ENCODE peak calls at places on chromosome 22, in seven cellular contexts. Z, N, U, S, X, O and R are unnamed samples.

GRCh38 chr22:44037519-44038370 is 13.6 kb downstream of the PARVB start:
- DNase-seq in Z (peak; percentile 97), N (no peak), U (peak; percentile 92), S (no peak), X (peak; percentile 69), O (no peak), R (peak; percentile 65)

GRCh38 chr22:32900856-32901255 is 99.4 kb downstream of the TIMP3 start:
- DNase-seq in Z (no peak), N (no peak), U (no peak), S (no peak), X (peak; percentile 93), O (no peak), R (no peak)

GRCh38 chr22:48531721-48532435 is 1295.8 kb downstream of the BRD1 start:
- DNase-seq in Z (no peak), N (no peak), U (no peak), S (no peak), X (no peak), O (no peak), R (no peak)

GRCh38 chr22:35837328-35837727 is 119.7 kb downstream of the APOL5 start:
- DNase-seq in Z (no peak), N (no peak), U (peak; percentile 17), S (no peak), X (no peak), O (no peak), R (no peak)

GRCh38 chr22:47082505-47082904 is 320.1 kb downstream of the TBC1D22A start:
- DNase-seq in Z (no peak), N (no peak), U (no peak), S (no peak), X (no peak), O (no peak), R (no peak)

GRCh38 chr22:49469896-49470740 is 357.6 kb downstream of the BRD1 start:
- DNase-seq in Z (no peak), N (no peak), U (no peak), S (no peak), X (no peak), O (no peak), R (peak; percentile 42)

GRCh38 chr22:24214467-24215285 is 30.2 kb downstream of the GGT5 start:
- DNase-seq in Z (no peak), N (no peak), U (no peak), S (no peak), X (no peak), O (no peak), R (no peak)

GRCh38 chr22:20571531-20572007 is 64.2 kb downstream of the MED15 start:
- DNase-seq in Z (no peak), N (peak; percentile 38), U (peak; percentile 38), S (peak; percentile 55), X (peak; percentile 40), O (no peak), R (peak; percentile 44)

GRCh38 chr22:22233081-22233480 is 11.5 kb upstream of the VPREB1 start:
- DNase-seq in Z (no peak), N (no peak), U (no peak), S (no peak), X (no peak), O (no peak), R (no peak)

GRCh38 chr22:44543362-44543761 is 45.3 kb upstream of the RTL6 start:
- DNase-seq in Z (no peak), N (no peak), U (no peak), S (no peak), X (no peak), O (no peak), R (no peak)

GRCh38 chr22:22878801-22879674 is 8.6 kb upstream of the IGLL5 start:
- DNase-seq in Z (no peak), N (no peak), U (no peak), S (no peak), X (no peak), O (no peak), R (no peak)

GRCh38 chr22:19122752-19123492 is 710 bp upstream of the DGCR2 start:
- DNase-seq in Z (peak; percentile 5), N (no peak), U (no peak), S (no peak), X (peak; percentile 15), O (no peak), R (peak; percentile 69)

GRCh38 chr22:37240240-37240940 is 3.7 kb downstream of the RAC2 start:
- DNase-seq in Z (no peak), N (no peak), U (no peak), S (no peak), X (no peak), O (no peak), R (no peak)
- H3K4me2 ChIP-seq in Z (no peak overlapping the region), N (no peak overlapping the region), U (no peak overlapping the region), S (no peak overlapping the region), X (no peak overlapping the region), O (no peak overlapping the region), R (no peak overlapping the region)

GRCh38 chr22:28798810-28799124 is 1.6 kb downstream of the XBP1 start:
- DNase-seq in Z (no peak), N (no peak), U (no peak), S (no peak), X (peak; percentile 7), O (no peak), R (no peak)

GRCh38 chr22:28801845-28802594 is 1.7 kb upstream of the XBP1 start:
- DNase-seq in Z (no peak), N (no peak), U (no peak), S (no peak), X (peak; percentile 19), O (no peak), R (no peak)

GRCh38 chr22:28799125-28799833 is 1.1 kb downstream of the XBP1 start:
- DNase-seq in Z (peak; percentile 96), N (no peak), U (peak; percentile 99), S (no peak), X (peak; percentile 84), O (no peak), R (peak; percentile 74)

GRCh38 chr22:28799834-28800307 is 498 bp downstream of the XBP1 start:
- DNase-seq in Z (peak; percentile 54), N (peak; percentile 53), U (peak; percentile 62), S (peak; percentile 46), X (peak; percentile 78), O (no peak), R (peak; percentile 70)

GRCh38 chr22:28800308-28801041 is at the start of gene XBP1:
- DNase-seq in Z (peak; percentile 93), N (peak; percentile 92), U (peak; percentile 95), S (peak; percentile 91), X (peak; percentile 98), O (peak; percentile 66), R (peak; percentile 96)
- H4K8ac ChIP-seq in Z (peak within 1 kb of the TSS; percentile 97), N (peak within 1 kb of the TSS; percentile 96), U (peak within 1 kb of the TSS; percentile 98), S (peak within 1 kb of the TSS; percentile 13), X (peak within 1 kb of the TSS; percentile 98), O (peak within 1 kb of the TSS; percentile 81), R (peak within 1 kb of the TSS; percentile 91)

GRCh38 chr22:17914474-17914873 is 109.9 kb downstream of the MICAL3 start:
- DNase-seq in Z (no peak), N (no peak), U (no peak), S (no peak), X (no peak), O (no peak), R (no peak)

GRCh38 chr22:17915188-17915587 is 109.2 kb downstream of the MICAL3 start:
- DNase-seq in Z (no peak), N (no peak), U (no peak), S (no peak), X (no peak), O (no peak), R (no peak)

GRCh38 chr22:17915676-17916075 is 108.7 kb downstream of the MICAL3 start:
- DNase-seq in Z (no peak), N (no peak), U (no peak), S (no peak), X (no peak), O (no peak), R (no peak)

GRCh38 chr22:17917490-17917983 is 106.8 kb downstream of the MICAL3 start:
- DNase-seq in Z (no peak), N (no peak), U (no peak), S (no peak), X (peak; percentile 58), O (no peak), R (no peak)

DNA sequence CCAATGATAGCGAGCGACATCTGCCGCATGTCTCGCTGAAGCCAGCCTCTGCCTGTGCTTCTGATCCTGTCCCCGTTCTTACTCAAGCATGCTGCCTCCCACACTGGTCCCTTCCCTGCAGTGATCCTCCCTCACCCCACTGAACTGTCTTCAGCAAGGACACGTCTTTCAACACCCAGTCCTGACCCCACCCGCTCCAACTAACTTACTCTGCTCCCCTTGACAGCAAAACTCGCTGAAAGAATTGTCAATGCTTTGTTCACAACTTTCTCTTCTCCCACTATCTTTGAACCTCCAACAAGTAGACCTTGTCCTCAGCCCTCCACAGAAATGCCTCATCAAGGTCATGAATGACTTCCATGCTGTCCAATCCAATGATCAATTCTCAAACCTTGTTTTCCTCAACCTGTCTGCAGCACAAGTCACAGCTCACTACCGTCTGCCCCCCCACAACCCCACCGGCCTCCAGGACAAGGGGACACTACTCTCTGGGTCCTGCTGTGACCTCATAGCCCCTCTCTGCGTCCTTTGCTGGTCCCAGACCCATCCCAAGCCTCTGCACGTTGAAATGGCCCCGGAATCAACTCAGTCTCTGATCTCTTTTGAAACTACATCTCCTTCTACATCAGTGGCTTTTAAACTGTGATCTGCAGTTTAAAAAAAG is 108.0 kb downstream of the MICAL3 start:
- DNase-seq in Z (no peak), N (no peak), U (no peak), S (no peak), X (no peak), O (no peak), R (no peak)
- H3K27ac ChIP-seq in Z (no peak overlapping the region), N (no peak overlapping the region), U (no peak overlapping the region), S (no peak overlapping the region), X (no peak overlapping the region), O (no peak overlapping the region), R (no peak overlapping the region)

GRCh38 chr22:40728731-40729189 is 49.5 kb downstream of the MCHR1 start:
- DNase-seq in Z (no peak), N (no peak), U (peak; percentile 86), S (no peak), X (peak; percentile 96), O (no peak), R (peak; percentile 54)

GRCh38 chr22:40723396-40723933 is 44.2 kb downstream of the MCHR1 start:
- DNase-seq in Z (no peak), N (no peak), U (no peak), S (no peak), X (no peak), O (no peak), R (peak; percentile 53)

GRCh38 chr22:40732996-40733292 is 53.7 kb downstream of the MCHR1 start:
- DNase-seq in Z (no peak), N (no peak), U (no peak), S (no peak), X (no peak), O (no peak), R (no peak)

GRCh38 chr22:40729284-40729683 is 50.0 kb downstream of the MCHR1 start:
- DNase-seq in Z (no peak), N (no peak), U (no peak), S (no peak), X (peak; percentile 50), O (no peak), R (no peak)

DNA sequence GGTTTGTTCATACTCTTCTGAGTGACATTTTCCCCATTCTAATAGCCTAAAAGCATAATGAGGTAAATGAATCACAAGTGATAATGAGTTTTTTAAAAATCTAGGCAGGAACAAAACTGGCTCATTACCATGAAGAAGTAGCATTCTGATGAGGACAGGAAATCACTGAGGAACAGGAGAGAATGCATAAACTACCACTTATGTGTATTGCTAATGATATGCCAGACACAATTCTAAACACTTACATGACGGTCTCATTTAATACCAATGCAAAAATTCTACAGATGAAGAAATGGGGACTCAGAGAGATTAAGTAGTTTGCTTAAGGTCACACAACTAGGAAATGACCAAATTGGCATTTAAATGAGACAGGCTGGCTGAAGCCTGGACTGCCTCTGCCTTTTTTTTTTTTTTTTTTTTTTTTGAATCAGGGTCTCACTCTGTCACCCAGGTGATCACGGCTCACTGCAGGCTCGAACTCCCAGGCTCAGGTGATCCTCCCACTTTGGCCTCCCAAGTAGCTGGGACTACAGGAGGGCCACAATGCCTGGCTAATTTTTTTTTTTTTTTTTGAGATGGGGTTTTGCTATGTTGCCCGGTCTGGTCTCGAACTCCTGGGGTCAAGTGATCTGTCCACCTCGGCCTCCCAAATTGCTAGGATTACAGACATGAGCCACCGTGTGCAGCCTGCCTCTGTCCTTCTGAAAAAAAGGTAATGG is 48.5 kb downstream of the MCHR1 start:
- DNase-seq in Z (no peak), N (no peak), U (peak; percentile 42), S (no peak), X (peak; percentile 18), O (no peak), R (peak; percentile 51)
- H3K4me2 ChIP-seq in Z (no peak overlapping the region), N (no peak overlapping the region), U (no peak overlapping the region), S (no peak overlapping the region), X (no peak overlapping the region), O (peak overlapping the region; percentile 15), R (no peak overlapping the region)